ENCODE peak calls at places on chromosomes 12 and 14, in nine cellular contexts. One of them, this sample, is unnamed.

GRCh38 chr12:89924191-89924590 is 215.6 kb upstream of the ATP2B1 start:
- DNase-seq in adrenal gland: no peak
- DNase-seq in activated B cell treated with CpG ODN at 0.5 μM for 24 hours: no peak
- DNase-seq in IMR-90: no peak
- DNase-seq in HFF-Myc: no peak
- DNase-seq in MM.1S: no peak
- DNase-seq in neural progenitor cell: no peak
- DNase-seq in CD8-positive, alpha-beta T cell: no peak
- DNase-seq in cardiac fibroblast: no peak
- DNase-seq in this sample: no peak

GRCh38 chr12:52213541-52214420 is 19.3 kb upstream of the KRT7 start:
- DNase-seq in adrenal gland: peak
- DNase-seq in MM.1S: peak
- DNase-seq in neural progenitor cell: peak
- DNase-seq in CD8-positive, alpha-beta T cell: no peak
- DNase-seq in cardiac fibroblast: peak
- DNase-seq in IMR-90: peak
- DNase-seq in activated B cell treated with CpG ODN at 0.5 μM for 24 hours: no peak
- DNase-seq in HFF-Myc: no peak
- DNase-seq in this sample: peak

GRCh38 chr14:54299393-54300363 is 97.1 kb upstream of the CDKN3 start:
- DNase-seq in cardiac fibroblast: peak
- DNase-seq in adrenal gland: no peak
- DNase-seq in CD8-positive, alpha-beta T cell: no peak
- DNase-seq in MM.1S: no peak
- DNase-seq in activated B cell treated with CpG ODN at 0.5 μM for 24 hours: no peak
- DNase-seq in IMR-90: peak
- DNase-seq in HFF-Myc: no peak
- DNase-seq in neural progenitor cell: no peak
- DNase-seq in this sample: no peak

GRCh38 chr12:121888478-121889266 is at the start of gene PSMD9:
- DNase-seq in cardiac fibroblast: peak
- DNase-seq in CD8-positive, alpha-beta T cell: peak
- DNase-seq in adrenal gland: peak
- DNase-seq in IMR-90: peak
- DNase-seq in HFF-Myc: peak
- DNase-seq in MM.1S: peak
- DNase-seq in activated B cell treated with CpG ODN at 0.5 μM for 24 hours: peak
- DNase-seq in neural progenitor cell: peak
- DNase-seq in this sample: peak

GRCh38 chr14:105458571-105458970 is 16.1 kb upstream of the CRIP2 start:
- DNase-seq in adrenal gland: no peak
- DNase-seq in neural progenitor cell: no peak
- DNase-seq in HFF-Myc: no peak
- DNase-seq in activated B cell treated with CpG ODN at 0.5 μM for 24 hours: no peak
- DNase-seq in CD8-positive, alpha-beta T cell: no peak
- DNase-seq in IMR-90: no peak
- DNase-seq in MM.1S: no peak
- DNase-seq in cardiac fibroblast: no peak
- DNase-seq in this sample: no peak

GRCh38 chr12:75585309-75585708 is 73.9 kb upstream of the KRR1 start:
- DNase-seq in neural progenitor cell: no peak
- DNase-seq in IMR-90: peak
- DNase-seq in adrenal gland: no peak
- DNase-seq in MM.1S: no peak
- DNase-seq in cardiac fibroblast: peak
- DNase-seq in activated B cell treated with CpG ODN at 0.5 μM for 24 hours: no peak
- DNase-seq in CD8-positive, alpha-beta T cell: no peak
- DNase-seq in HFF-Myc: peak
- DNase-seq in this sample: no peak

GRCh38 chr12:47984331-47984801 is 19.9 kb downstream of the COL2A1 start:
- DNase-seq in activated B cell treated with CpG ODN at 0.5 μM for 24 hours: peak
- DNase-seq in cardiac fibroblast: no peak
- DNase-seq in IMR-90: no peak
- DNase-seq in neural progenitor cell: no peak
- DNase-seq in adrenal gland: no peak
- DNase-seq in CD8-positive, alpha-beta T cell: no peak
- DNase-seq in HFF-Myc: no peak
- DNase-seq in MM.1S: no peak
- DNase-seq in this sample: no peak

GRCh38 chr14:75453817-75454434 is 26.1 kb downstream of the JDP2 start:
- DNase-seq in activated B cell treated with CpG ODN at 0.5 μM for 24 hours: peak
- DNase-seq in adrenal gland: no peak
- DNase-seq in HFF-Myc: no peak
- DNase-seq in neural progenitor cell: peak
- DNase-seq in IMR-90: no peak
- DNase-seq in cardiac fibroblast: no peak
- DNase-seq in MM.1S: peak
- DNase-seq in CD8-positive, alpha-beta T cell: peak
- DNase-seq in this sample: no peak

GRCh38 chr12:44930972-44931600 is 55.0 kb upstream of the NELL2 start:
- DNase-seq in adrenal gland: no peak
- DNase-seq in neural progenitor cell: peak
- DNase-seq in CD8-positive, alpha-beta T cell: no peak
- DNase-seq in MM.1S: peak
- DNase-seq in IMR-90: peak
- DNase-seq in cardiac fibroblast: peak
- DNase-seq in HFF-Myc: peak
- DNase-seq in activated B cell treated with CpG ODN at 0.5 μM for 24 hours: no peak
- DNase-seq in this sample: no peak

GRCh38 chr12:28683371-28683770 is 465.7 kb upstream of the FAR2 start:
- DNase-seq in CD8-positive, alpha-beta T cell: no peak
- DNase-seq in HFF-Myc: no peak
- DNase-seq in adrenal gland: no peak
- DNase-seq in IMR-90: no peak
- DNase-seq in MM.1S: no peak
- DNase-seq in activated B cell treated with CpG ODN at 0.5 μM for 24 hours: no peak
- DNase-seq in neural progenitor cell: no peak
- DNase-seq in cardiac fibroblast: no peak
- DNase-seq in this sample: no peak

GRCh38 chr14:102085503-102085902 is 1.3 kb downstream of the HSP90AA1 start:
- DNase-seq in HFF-Myc: no peak
- DNase-seq in IMR-90: no peak
- DNase-seq in CD8-positive, alpha-beta T cell: no peak
- DNase-seq in neural progenitor cell: no peak
- DNase-seq in cardiac fibroblast: no peak
- DNase-seq in activated B cell treated with CpG ODN at 0.5 μM for 24 hours: no peak
- DNase-seq in MM.1S: no peak
- DNase-seq in adrenal gland: no peak
- DNase-seq in this sample: no peak

GRCh38 chr12:55847603-55848329 is 5.0 kb upstream of the MMP19 start:
- DNase-seq in neural progenitor cell: no peak
- DNase-seq in IMR-90: peak
- DNase-seq in cardiac fibroblast: peak
- DNase-seq in adrenal gland: peak
- DNase-seq in HFF-Myc: peak
- DNase-seq in MM.1S: no peak
- DNase-seq in activated B cell treated with CpG ODN at 0.5 μM for 24 hours: no peak
- DNase-seq in CD8-positive, alpha-beta T cell: no peak
- DNase-seq in this sample: peak

GRCh38 chr12:129212221-129212630 is 358.9 kb downstream of the GLT1D1 start:
- DNase-seq in neural progenitor cell: no peak
- DNase-seq in HFF-Myc: no peak
- DNase-seq in MM.1S: no peak
- DNase-seq in IMR-90: no peak
- DNase-seq in adrenal gland: no peak
- DNase-seq in CD8-positive, alpha-beta T cell: no peak
- DNase-seq in activated B cell treated with CpG ODN at 0.5 μM for 24 hours: no peak
- DNase-seq in cardiac fibroblast: no peak
- DNase-seq in this sample: no peak

GRCh38 chr14:26598081-26598671 is 343 bp upstream of the NOVA1 start:
- DNase-seq in CD8-positive, alpha-beta T cell: peak
- DNase-seq in cardiac fibroblast: peak
- DNase-seq in MM.1S: no peak
- DNase-seq in adrenal gland: peak
- DNase-seq in IMR-90: peak
- DNase-seq in activated B cell treated with CpG ODN at 0.5 μM for 24 hours: no peak
- DNase-seq in HFF-Myc: no peak
- DNase-seq in neural progenitor cell: peak
- DNase-seq in this sample: peak

GRCh38 chr12:42104784-42105183 is 39.9 kb downstream of the GXYLT1 start:
- DNase-seq in CD8-positive, alpha-beta T cell: no peak
- DNase-seq in adrenal gland: no peak
- DNase-seq in cardiac fibroblast: no peak
- DNase-seq in HFF-Myc: no peak
- DNase-seq in IMR-90: no peak
- DNase-seq in MM.1S: no peak
- DNase-seq in activated B cell treated with CpG ODN at 0.5 μM for 24 hours: no peak
- DNase-seq in neural progenitor cell: no peak
- DNase-seq in this sample: no peak

GRCh38 chr14:68937790-68938514 is 41.1 kb downstream of the ACTN1 start:
- DNase-seq in adrenal gland: peak
- DNase-seq in cardiac fibroblast: peak
- DNase-seq in MM.1S: no peak
- DNase-seq in CD8-positive, alpha-beta T cell: peak
- DNase-seq in activated B cell treated with CpG ODN at 0.5 μM for 24 hours: no peak
- DNase-seq in neural progenitor cell: peak
- DNase-seq in IMR-90: no peak
- DNase-seq in HFF-Myc: no peak
- DNase-seq in this sample: no peak
- TF ChIP-seq CTCF in adrenal gland: no peak
- TF ChIP-seq CTCF in cardiac fibroblast: peak
- TF ChIP-seq CTCF in MM.1S: no peak
- TF ChIP-seq CTCF in CD8-positive, alpha-beta T cell: peak
- TF ChIP-seq CTCF in activated B cell treated with CpG ODN at 0.5 μM for 24 hours: no peak
- TF ChIP-seq CTCF in neural progenitor cell: peak
- TF ChIP-seq CTCF in IMR-90: peak
- TF ChIP-seq CTCF in HFF-Myc: no peak
- TF ChIP-seq CTCF in this sample: peak

GRCh38 chr12:113091506-113091905 is 35.0 kb downstream of the DTX1 start:
- DNase-seq in MM.1S: no peak
- DNase-seq in CD8-positive, alpha-beta T cell: no peak
- DNase-seq in activated B cell treated with CpG ODN at 0.5 μM for 24 hours: no peak
- DNase-seq in HFF-Myc: no peak
- DNase-seq in cardiac fibroblast: no peak
- DNase-seq in IMR-90: no peak
- DNase-seq in adrenal gland: no peak
- DNase-seq in neural progenitor cell: no peak
- DNase-seq in this sample: no peak

GRCh38 chr12:113090740-113091139 is 34.2 kb downstream of the DTX1 start:
- DNase-seq in CD8-positive, alpha-beta T cell: no peak
- DNase-seq in neural progenitor cell: no peak
- DNase-seq in HFF-Myc: no peak
- DNase-seq in cardiac fibroblast: no peak
- DNase-seq in adrenal gland: no peak
- DNase-seq in MM.1S: no peak
- DNase-seq in activated B cell treated with CpG ODN at 0.5 μM for 24 hours: no peak
- DNase-seq in IMR-90: no peak
- DNase-seq in this sample: no peak

GRCh38 chr12:113094738-113095137 is 38.2 kb downstream of the DTX1 start:
- DNase-seq in MM.1S: no peak
- DNase-seq in cardiac fibroblast: no peak
- DNase-seq in CD8-positive, alpha-beta T cell: no peak
- DNase-seq in IMR-90: no peak
- DNase-seq in activated B cell treated with CpG ODN at 0.5 μM for 24 hours: no peak
- DNase-seq in HFF-Myc: no peak
- DNase-seq in neural progenitor cell: no peak
- DNase-seq in adrenal gland: no peak
- DNase-seq in this sample: no peak

GRCh38 chr12:113093409-113094101 is 37.0 kb downstream of the DTX1 start:
- DNase-seq in neural progenitor cell: no peak
- DNase-seq in MM.1S: no peak
- DNase-seq in HFF-Myc: no peak
- DNase-seq in adrenal gland: no peak
- DNase-seq in CD8-positive, alpha-beta T cell: no peak
- DNase-seq in IMR-90: no peak
- DNase-seq in cardiac fibroblast: no peak
- DNase-seq in activated B cell treated with CpG ODN at 0.5 μM for 24 hours: no peak
- DNase-seq in this sample: no peak

GRCh38 chr12:113092478-113093408 is 36.2 kb downstream of the DTX1 start:
- DNase-seq in MM.1S: no peak
- DNase-seq in CD8-positive, alpha-beta T cell: no peak
- DNase-seq in activated B cell treated with CpG ODN at 0.5 μM for 24 hours: no peak
- DNase-seq in HFF-Myc: no peak
- DNase-seq in IMR-90: no peak
- DNase-seq in adrenal gland: no peak
- DNase-seq in cardiac fibroblast: peak
- DNase-seq in neural progenitor cell: peak
- DNase-seq in this sample: no peak
- TF ChIP-seq CTCF in MM.1S: peak
- TF ChIP-seq CTCF in CD8-positive, alpha-beta T cell: no peak
- TF ChIP-seq CTCF in activated B cell treated with CpG ODN at 0.5 μM for 24 hours: no peak
- TF ChIP-seq CTCF in HFF-Myc: no peak
- TF ChIP-seq CTCF in IMR-90: no peak
- TF ChIP-seq CTCF in adrenal gland: no peak
- TF ChIP-seq CTCF in cardiac fibroblast: peak
- TF ChIP-seq CTCF in neural progenitor cell: peak
- TF ChIP-seq CTCF in this sample: no peak

GRCh38 chr14:22837750-22838538 is 1.6 kb downstream of the MMP14 start:
- DNase-seq in MM.1S: no peak
- DNase-seq in neural progenitor cell: no peak
- DNase-seq in cardiac fibroblast: peak
- DNase-seq in adrenal gland: no peak
- DNase-seq in IMR-90: peak
- DNase-seq in activated B cell treated with CpG ODN at 0.5 μM for 24 hours: no peak
- DNase-seq in HFF-Myc: no peak
- DNase-seq in CD8-positive, alpha-beta T cell: no peak
- DNase-seq in this sample: no peak
- TF ChIP-seq CTCF in MM.1S: no peak
- TF ChIP-seq CTCF in neural progenitor cell: no peak
- TF ChIP-seq CTCF in cardiac fibroblast: no peak
- TF ChIP-seq CTCF in adrenal gland: no peak
- TF ChIP-seq CTCF in IMR-90: peak
- TF ChIP-seq CTCF in activated B cell treated with CpG ODN at 0.5 μM for 24 hours: no peak
- TF ChIP-seq CTCF in HFF-Myc: no peak
- TF ChIP-seq CTCF in CD8-positive, alpha-beta T cell: no peak
- TF ChIP-seq CTCF in this sample: no peak

GRCh38 chr12:43816168-43816567 is 10.1 kb upstream of the TWF1 start:
- DNase-seq in activated B cell treated with CpG ODN at 0.5 μM for 24 hours: no peak
- DNase-seq in HFF-Myc: no peak
- DNase-seq in cardiac fibroblast: no peak
- DNase-seq in neural progenitor cell: no peak
- DNase-seq in CD8-positive, alpha-beta T cell: no peak
- DNase-seq in adrenal gland: no peak
- DNase-seq in MM.1S: no peak
- DNase-seq in IMR-90: peak
- DNase-seq in this sample: no peak

GRCh38 chr12:43812042-43812441 is 5.9 kb upstream of the TWF1 start:
- DNase-seq in cardiac fibroblast: no peak
- DNase-seq in activated B cell treated with CpG ODN at 0.5 μM for 24 hours: no peak
- DNase-seq in CD8-positive, alpha-beta T cell: no peak
- DNase-seq in MM.1S: no peak
- DNase-seq in HFF-Myc: no peak
- DNase-seq in neural progenitor cell: no peak
- DNase-seq in adrenal gland: no peak
- DNase-seq in IMR-90: no peak
- DNase-seq in this sample: no peak

GRCh38 chr12:43812926-43813325 is 6.8 kb upstream of the TWF1 start:
- DNase-seq in HFF-Myc: no peak
- DNase-seq in activated B cell treated with CpG ODN at 0.5 μM for 24 hours: no peak
- DNase-seq in CD8-positive, alpha-beta T cell: no peak
- DNase-seq in adrenal gland: no peak
- DNase-seq in cardiac fibroblast: no peak
- DNase-seq in neural progenitor cell: no peak
- DNase-seq in MM.1S: no peak
- DNase-seq in IMR-90: peak
- DNase-seq in this sample: no peak

DNA sequence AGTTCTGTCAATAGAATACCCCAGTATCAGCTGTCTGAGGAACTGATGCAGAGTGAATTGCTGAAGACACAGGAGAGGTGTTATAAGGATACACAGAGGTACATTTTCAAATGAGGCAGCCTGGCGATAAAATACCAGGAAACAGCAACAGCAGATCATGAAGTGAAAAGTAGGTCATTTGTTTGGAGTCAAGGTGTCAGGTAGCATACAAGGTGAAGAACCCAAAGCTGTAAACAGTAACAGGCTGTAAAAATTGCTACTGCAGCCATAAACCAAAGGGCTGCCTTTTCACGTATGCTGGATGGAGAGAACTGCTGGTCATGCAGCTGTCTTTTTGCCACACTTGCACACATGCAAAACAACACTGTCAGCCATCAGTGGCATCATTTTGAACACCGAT is 9.3 kb upstream of the TWF1 start:
- DNase-seq in IMR-90: no peak
- DNase-seq in HFF-Myc: no peak
- DNase-seq in MM.1S: no peak
- DNase-seq in adrenal gland: no peak
- DNase-seq in neural progenitor cell: no peak
- DNase-seq in cardiac fibroblast: no peak
- DNase-seq in CD8-positive, alpha-beta T cell: no peak
- DNase-seq in activated B cell treated with CpG ODN at 0.5 μM for 24 hours: no peak
- DNase-seq in this sample: no peak
- TF ChIP-seq CTCF in IMR-90: no peak
- TF ChIP-seq CTCF in HFF-Myc: no peak
- TF ChIP-seq CTCF in MM.1S: no peak
- TF ChIP-seq CTCF in adrenal gland: no peak
- TF ChIP-seq CTCF in neural progenitor cell: no peak
- TF ChIP-seq CTCF in cardiac fibroblast: no peak
- TF ChIP-seq CTCF in CD8-positive, alpha-beta T cell: no peak
- TF ChIP-seq CTCF in activated B cell treated with CpG ODN at 0.5 μM for 24 hours: no peak
- TF ChIP-seq CTCF in this sample: no peak